ENCODE peak calls at places on chromosome 11, in seven cellular contexts. J is WERI-Rb-1, V is cardiac fibroblast, S is lung, K is SK-N-SH, P is kidney epithelial cell, N is A549. G is an unnamed sample.

GRCh38 chr11:64556721-64557250 is 34.2 kb upstream of the SLC22A12 start:
- DNase-seq in J (no peak), K (no peak), S (no peak), N (no peak), P (no peak), V (no peak), G (no peak)

GRCh38 chr11:61636676-61637075 is 43.5 kb upstream of the DAGLA start:
- DNase-seq in V (no peak), S (no peak), K (no peak), J (no peak), P (no peak), N (no peak), G (no peak)

GRCh38 chr11:108584973-108585372 is 8.6 kb downstream of the EXPH5 start:
- DNase-seq in S (no peak), P (no peak), J (no peak), K (no peak), V (no peak), N (no peak), G (no peak)

GRCh38 chr11:95378789-95379188 is 147.8 kb upstream of the SESN3 start:
- DNase-seq in S (no peak), N (no peak), V (no peak), K (no peak), J (no peak), P (no peak), G (no peak)

GRCh38 chr11:20647976-20648565 is 21.3 kb upstream of the NELL1 start:
- DNase-seq in V (peak), P (no peak), K (peak), N (peak), J (peak), S (peak), G (peak)

GRCh38 chr11:10806206-10806605 is 2.5 kb downstream of the EIF4G2 start:
- DNase-seq in V (no peak), J (no peak), P (no peak), N (no peak), K (no peak), S (no peak), G (no peak)

GRCh38 chr11:69249641-69250502 is 44.1 kb upstream of the MYEOV start:
- DNase-seq in N (no peak), K (no peak), V (peak), S (peak), P (no peak), J (no peak), G (peak)

GRCh38 chr11:102410382-102410784 is 42.2 kb downstream of the TMEM123 start:
- DNase-seq in K (peak), N (no peak), S (no peak), J (no peak), P (no peak), V (peak), G (no peak)

GRCh38 chr11:77619576-77620198 is 17.9 kb downstream of the CLNS1A start:
- DNase-seq in S (no peak), V (peak), J (no peak), N (peak), K (no peak), P (peak), G (peak)

GRCh38 chr11:36945384-36945783 is 347.3 kb upstream of the RAG2 start:
- DNase-seq in V (peak), N (peak), K (peak), P (no peak), J (no peak), S (no peak), G (peak)
- TF ChIP-seq CTCF in V (peak), N (peak), K (peak), P (peak), J (peak), S (no peak), G (peak)

GRCh38 chr11:72802822-72803221 is 9.0 kb upstream of the STARD10 start:
- DNase-seq in N (no peak), V (no peak), K (no peak), S (no peak), P (no peak), J (no peak), G (no peak)

GRCh38 chr11:72807789-72808188 is 6.4 kb upstream of the ATG16L2 start:
- DNase-seq in N (no peak), P (no peak), K (no peak), J (no peak), S (no peak), V (no peak), G (no peak)

GRCh38 chr11:72808415-72808814 is 5.8 kb upstream of the ATG16L2 start:
- DNase-seq in V (peak), P (no peak), S (no peak), K (no peak), J (no peak), N (no peak), G (no peak)

GRCh38 chr11:72805214-72805613 is 9.0 kb upstream of the ATG16L2 start:
- DNase-seq in P (no peak), V (no peak), K (no peak), J (no peak), S (no peak), N (no peak), G (no peak)

DNA sequence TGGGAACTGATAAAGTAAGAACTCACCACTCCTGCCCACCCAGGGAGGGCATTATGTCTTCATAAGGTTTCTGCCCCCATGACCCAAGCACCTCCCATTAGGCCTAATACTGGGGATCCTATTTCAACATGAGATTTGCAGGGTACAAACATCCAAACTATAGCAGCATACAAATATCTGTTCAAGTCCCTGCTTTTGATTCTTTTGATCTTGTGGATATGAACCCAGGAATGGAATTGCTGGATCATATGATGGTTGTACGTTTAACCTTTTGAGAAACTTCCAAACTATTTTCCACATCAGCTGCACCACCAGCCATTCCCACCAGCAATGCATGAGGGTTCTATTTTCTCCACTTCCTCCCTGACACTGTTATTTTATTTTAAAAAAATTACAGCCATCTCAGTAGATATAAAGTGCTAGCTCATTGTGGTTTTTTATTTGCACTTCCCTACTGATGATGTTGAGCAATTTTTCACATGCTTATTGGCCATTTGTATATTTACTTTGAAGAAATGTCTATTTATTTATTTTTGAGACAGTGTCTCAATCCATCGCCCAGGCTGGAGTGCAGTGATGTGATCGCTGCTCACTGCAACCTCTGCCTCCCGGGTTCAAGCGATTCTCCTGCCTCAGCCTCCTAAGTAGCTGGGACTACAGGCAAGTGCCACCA is 7.1 kb upstream of the ATG16L2 start:
- DNase-seq in K (no peak), V (no peak), J (no peak), N (peak), P (no peak), S (no peak), G (no peak)
- H3K4me3 ChIP-seq in K (no peak), V (no peak), J (no peak), N (no peak), P (no peak), S (no peak), G (no peak)

GRCh38 chr11:120181446-120181992 is 29.3 kb upstream of the OAF start:
- DNase-seq in N (no peak), J (no peak), V (no peak), K (no peak), S (peak), P (no peak), G (no peak)

GRCh38 chr11:120182357-120182756 is 28.5 kb upstream of the OAF start:
- DNase-seq in J (no peak), N (no peak), K (no peak), V (no peak), P (no peak), S (peak), G (no peak)

GRCh38 chr11:120179071-120179672 is 31.7 kb upstream of the OAF start:
- DNase-seq in J (no peak), P (no peak), V (no peak), K (no peak), S (peak), N (no peak), G (no peak)

GRCh38 chr11:120182790-120183491 is 27.9 kb upstream of the OAF start:
- DNase-seq in K (no peak), P (no peak), J (peak), N (peak), S (peak), V (peak), G (peak)

GRCh38 chr11:120180571-120181445 is 30.0 kb upstream of the OAF start:
- DNase-seq in N (no peak), S (peak), V (peak), P (peak), J (no peak), K (no peak), G (peak)
- TF ChIP-seq CTCF in N (no peak), S (no peak), V (peak), P (peak), J (peak), K (peak), G (no peak)

GRCh38 chr11:33867996-33868645 is 23.8 kb downstream of the LMO2 start:
- DNase-seq in K (no peak), P (no peak), S (no peak), N (no peak), V (no peak), J (no peak), G (no peak)
- H3K4me3 ChIP-seq in K (no peak), P (no peak), S (peak), N (no peak), V (no peak), J (peak), G (no peak)

G was measured in epithelial cell of esophagus.